ENCODE peak calls at places on chromosome 11, in ten cellular contexts. One of them, this sample, is unnamed.

GRCh38 chr11:123477205-123477907 is 47.3 kb downstream of the GRAMD1B start:
- DNase-seq in body of pancreas: no peak
- DNase-seq in RWPE1: no peak
- DNase-seq in activated T-cell treated with anti-CD3 and anti-CD28 coated beads for 4 hours: no peak
- DNase-seq in stimulated activated CD4-positive, alpha-beta T cell treated with anti-CD3 and anti-CD28 coated beads, Interleukin-1b, Interleukin-23, amount 100 ng/mL, for 48 hours: no peak
- DNase-seq in type B pancreatic cell: no peak
- DNase-seq in activated T-helper 1 cell treated with Interleukin-2 at 50 U/mL for 16 hours: no peak
- DNase-seq in GM23338: no peak
- DNase-seq in cardiac fibroblast: no peak
- DNase-seq in glutamatergic neuron: no peak
- DNase-seq in this sample: no peak

GRCh38 chr11:58782066-58782465 is 50.3 kb upstream of the GLYAT start:
- DNase-seq in RWPE1: no peak
- DNase-seq in type B pancreatic cell: no peak
- DNase-seq in GM23338: no peak
- DNase-seq in glutamatergic neuron: no peak
- DNase-seq in activated T-cell treated with anti-CD3 and anti-CD28 coated beads for 4 hours: no peak
- DNase-seq in stimulated activated CD4-positive, alpha-beta T cell treated with anti-CD3 and anti-CD28 coated beads, Interleukin-1b, Interleukin-23, amount 100 ng/mL, for 48 hours: no peak
- DNase-seq in body of pancreas: no peak
- DNase-seq in activated T-helper 1 cell treated with Interleukin-2 at 50 U/mL for 16 hours: no peak
- DNase-seq in cardiac fibroblast: no peak
- DNase-seq in this sample: no peak

GRCh38 chr11:120197977-120198376 is 12.9 kb upstream of the OAF start:
- DNase-seq in stimulated activated CD4-positive, alpha-beta T cell treated with anti-CD3 and anti-CD28 coated beads, Interleukin-1b, Interleukin-23, amount 100 ng/mL, for 48 hours: no peak
- DNase-seq in RWPE1: no peak
- DNase-seq in activated T-cell treated with anti-CD3 and anti-CD28 coated beads for 4 hours: no peak
- DNase-seq in GM23338: peak
- DNase-seq in glutamatergic neuron: no peak
- DNase-seq in activated T-helper 1 cell treated with Interleukin-2 at 50 U/mL for 16 hours: no peak
- DNase-seq in cardiac fibroblast: no peak
- DNase-seq in body of pancreas: no peak
- DNase-seq in type B pancreatic cell: no peak
- DNase-seq in this sample: no peak

GRCh38 chr11:30521297-30522071 is 64.7 kb downstream of the MPPED2 start:
- DNase-seq in RWPE1: no peak
- DNase-seq in activated T-helper 1 cell treated with Interleukin-2 at 50 U/mL for 16 hours: no peak
- DNase-seq in glutamatergic neuron: no peak
- DNase-seq in GM23338: no peak
- DNase-seq in stimulated activated CD4-positive, alpha-beta T cell treated with anti-CD3 and anti-CD28 coated beads, Interleukin-1b, Interleukin-23, amount 100 ng/mL, for 48 hours: no peak
- DNase-seq in cardiac fibroblast: no peak
- DNase-seq in type B pancreatic cell: no peak
- DNase-seq in body of pancreas: no peak
- DNase-seq in activated T-cell treated with anti-CD3 and anti-CD28 coated beads for 4 hours: no peak
- DNase-seq in this sample: no peak

GRCh38 chr11:134100171-134100570 is 31.3 kb downstream of the JAM3 start:
- DNase-seq in activated T-cell treated with anti-CD3 and anti-CD28 coated beads for 4 hours: no peak
- DNase-seq in type B pancreatic cell: no peak
- DNase-seq in RWPE1: no peak
- DNase-seq in activated T-helper 1 cell treated with Interleukin-2 at 50 U/mL for 16 hours: no peak
- DNase-seq in stimulated activated CD4-positive, alpha-beta T cell treated with anti-CD3 and anti-CD28 coated beads, Interleukin-1b, Interleukin-23, amount 100 ng/mL, for 48 hours: no peak
- DNase-seq in body of pancreas: no peak
- DNase-seq in GM23338: no peak
- DNase-seq in glutamatergic neuron: no peak
- DNase-seq in cardiac fibroblast: no peak
- DNase-seq in this sample: no peak

GRCh38 chr11:70641366-70641765 is 243.0 kb downstream of the CTTN start:
- DNase-seq in body of pancreas: no peak
- DNase-seq in RWPE1: no peak
- DNase-seq in activated T-helper 1 cell treated with Interleukin-2 at 50 U/mL for 16 hours: no peak
- DNase-seq in activated T-cell treated with anti-CD3 and anti-CD28 coated beads for 4 hours: no peak
- DNase-seq in type B pancreatic cell: no peak
- DNase-seq in glutamatergic neuron: no peak
- DNase-seq in stimulated activated CD4-positive, alpha-beta T cell treated with anti-CD3 and anti-CD28 coated beads, Interleukin-1b, Interleukin-23, amount 100 ng/mL, for 48 hours: no peak
- DNase-seq in cardiac fibroblast: no peak
- DNase-seq in GM23338: no peak
- DNase-seq in this sample: no peak

GRCh38 chr11:45848654-45849081 is 1.4 kb downstream of the CRY2 start:
- DNase-seq in body of pancreas: peak
- DNase-seq in glutamatergic neuron: no peak
- DNase-seq in cardiac fibroblast: no peak
- DNase-seq in RWPE1: no peak
- DNase-seq in activated T-helper 1 cell treated with Interleukin-2 at 50 U/mL for 16 hours: no peak
- DNase-seq in stimulated activated CD4-positive, alpha-beta T cell treated with anti-CD3 and anti-CD28 coated beads, Interleukin-1b, Interleukin-23, amount 100 ng/mL, for 48 hours: no peak
- DNase-seq in type B pancreatic cell: no peak
- DNase-seq in GM23338: no peak
- DNase-seq in activated T-cell treated with anti-CD3 and anti-CD28 coated beads for 4 hours: no peak
- DNase-seq in this sample: no peak

GRCh38 chr11:86695391-86695790 is 23.0 kb upstream of the ME3 start:
- DNase-seq in glutamatergic neuron: no peak
- DNase-seq in RWPE1: peak
- DNase-seq in cardiac fibroblast: peak
- DNase-seq in activated T-cell treated with anti-CD3 and anti-CD28 coated beads for 4 hours: no peak
- DNase-seq in activated T-helper 1 cell treated with Interleukin-2 at 50 U/mL for 16 hours: no peak
- DNase-seq in stimulated activated CD4-positive, alpha-beta T cell treated with anti-CD3 and anti-CD28 coated beads, Interleukin-1b, Interleukin-23, amount 100 ng/mL, for 48 hours: no peak
- DNase-seq in type B pancreatic cell: no peak
- DNase-seq in GM23338: no peak
- DNase-seq in body of pancreas: no peak
- DNase-seq in this sample: no peak

GRCh38 chr11:57315491-57315890 is 9.3 kb downstream of the TNKS1BP1 start:
- DNase-seq in body of pancreas: peak
- DNase-seq in type B pancreatic cell: no peak
- DNase-seq in activated T-helper 1 cell treated with Interleukin-2 at 50 U/mL for 16 hours: no peak
- DNase-seq in RWPE1: no peak
- DNase-seq in activated T-cell treated with anti-CD3 and anti-CD28 coated beads for 4 hours: no peak
- DNase-seq in glutamatergic neuron: no peak
- DNase-seq in stimulated activated CD4-positive, alpha-beta T cell treated with anti-CD3 and anti-CD28 coated beads, Interleukin-1b, Interleukin-23, amount 100 ng/mL, for 48 hours: no peak
- DNase-seq in GM23338: peak
- DNase-seq in cardiac fibroblast: peak
- DNase-seq in this sample: no peak

GRCh38 chr11:62554377-62554776 is 7.8 kb upstream of the AHNAK start:
- DNase-seq in glutamatergic neuron: no peak
- DNase-seq in GM23338: peak
- DNase-seq in activated T-cell treated with anti-CD3 and anti-CD28 coated beads for 4 hours: no peak
- DNase-seq in body of pancreas: no peak
- DNase-seq in cardiac fibroblast: no peak
- DNase-seq in RWPE1: no peak
- DNase-seq in stimulated activated CD4-positive, alpha-beta T cell treated with anti-CD3 and anti-CD28 coated beads, Interleukin-1b, Interleukin-23, amount 100 ng/mL, for 48 hours: no peak
- DNase-seq in type B pancreatic cell: no peak
- DNase-seq in activated T-helper 1 cell treated with Interleukin-2 at 50 U/mL for 16 hours: no peak
- DNase-seq in this sample: no peak

GRCh38 chr11:46444305-46444704 is 52.7 kb upstream of the CHRM4 start:
- DNase-seq in type B pancreatic cell: no peak
- DNase-seq in glutamatergic neuron: no peak
- DNase-seq in body of pancreas: no peak
- DNase-seq in cardiac fibroblast: no peak
- DNase-seq in RWPE1: no peak
- DNase-seq in activated T-helper 1 cell treated with Interleukin-2 at 50 U/mL for 16 hours: no peak
- DNase-seq in stimulated activated CD4-positive, alpha-beta T cell treated with anti-CD3 and anti-CD28 coated beads, Interleukin-1b, Interleukin-23, amount 100 ng/mL, for 48 hours: no peak
- DNase-seq in activated T-cell treated with anti-CD3 and anti-CD28 coated beads for 4 hours: no peak
- DNase-seq in GM23338: no peak
- DNase-seq in this sample: no peak

GRCh38 chr11:123020968-123021367 is 39.3 kb upstream of the BSX start:
- DNase-seq in RWPE1: peak
- DNase-seq in activated T-cell treated with anti-CD3 and anti-CD28 coated beads for 4 hours: peak
- DNase-seq in type B pancreatic cell: no peak
- DNase-seq in glutamatergic neuron: peak
- DNase-seq in stimulated activated CD4-positive, alpha-beta T cell treated with anti-CD3 and anti-CD28 coated beads, Interleukin-1b, Interleukin-23, amount 100 ng/mL, for 48 hours: peak
- DNase-seq in activated T-helper 1 cell treated with Interleukin-2 at 50 U/mL for 16 hours: no peak
- DNase-seq in GM23338: peak
- DNase-seq in cardiac fibroblast: peak
- DNase-seq in body of pancreas: peak
- DNase-seq in this sample: no peak

GRCh38 chr11:117985953-117986887 is at the start of gene IL10RA:
- DNase-seq in GM23338: peak
- DNase-seq in body of pancreas: peak
- DNase-seq in cardiac fibroblast: peak
- DNase-seq in activated T-cell treated with anti-CD3 and anti-CD28 coated beads for 4 hours: peak
- DNase-seq in stimulated activated CD4-positive, alpha-beta T cell treated with anti-CD3 and anti-CD28 coated beads, Interleukin-1b, Interleukin-23, amount 100 ng/mL, for 48 hours: peak
- DNase-seq in RWPE1: peak
- DNase-seq in activated T-helper 1 cell treated with Interleukin-2 at 50 U/mL for 16 hours: peak
- DNase-seq in type B pancreatic cell: peak
- DNase-seq in glutamatergic neuron: peak
- DNase-seq in this sample: peak

GRCh38 chr11:57735655-57736298 is 5.5 kb upstream of the SELENOH start:
- DNase-seq in cardiac fibroblast: no peak
- DNase-seq in activated T-helper 1 cell treated with Interleukin-2 at 50 U/mL for 16 hours: no peak
- DNase-seq in glutamatergic neuron: no peak
- DNase-seq in GM23338: peak
- DNase-seq in type B pancreatic cell: no peak
- DNase-seq in RWPE1: no peak
- DNase-seq in activated T-cell treated with anti-CD3 and anti-CD28 coated beads for 4 hours: no peak
- DNase-seq in stimulated activated CD4-positive, alpha-beta T cell treated with anti-CD3 and anti-CD28 coated beads, Interleukin-1b, Interleukin-23, amount 100 ng/mL, for 48 hours: no peak
- DNase-seq in body of pancreas: no peak
- DNase-seq in this sample: no peak